ENCODE peak calls at places on chromosomes 7 and 10, in six cellular contexts. One of them, this sample, is unnamed.
A peak's percentile ranks its signal among the peaks of the same experiment; 100 is the strongest.

GRCh38 chr7:112398534-112398933 is 51.7 kb upstream of the IFRD1 start:
- DNase-seq in A549: no peak
- DNase-seq in GM12878: no peak
- DNase-seq in SK-N-SH: no peak
- DNase-seq in K562: no peak
- DNase-seq in HepG2: no peak
- DNase-seq in this sample: no peak

GRCh38 chr7:147432068-147432467 is 1158.5 kb upstream of the C7orf33 start:
- DNase-seq in A549: no peak
- DNase-seq in GM12878: no peak
- DNase-seq in SK-N-SH: peak; percentile 61
- DNase-seq in K562: no peak
- DNase-seq in HepG2: no peak
- DNase-seq in this sample: no peak

GRCh38 chr7:6012355-6013104 is 3.5 kb downstream of the AIMP2 start:
- DNase-seq in A549: no peak
- DNase-seq in GM12878: no peak
- DNase-seq in SK-N-SH: no peak
- DNase-seq in K562: no peak
- DNase-seq in HepG2: no peak
- DNase-seq in this sample: no peak

GRCh38 chr10:71234017-71234894 is 21.9 kb downstream of the UNC5B start:
- DNase-seq in A549: no peak
- DNase-seq in GM12878: no peak
- DNase-seq in SK-N-SH: no peak
- DNase-seq in K562: no peak
- DNase-seq in HepG2: no peak
- DNase-seq in this sample: no peak

GRCh38 chr7:657565-658119 is 68.9 kb upstream of the DNAAF5 start:
- DNase-seq in A549: no peak
- DNase-seq in GM12878: no peak
- DNase-seq in SK-N-SH: no peak
- DNase-seq in K562: no peak
- DNase-seq in HepG2: no peak
- DNase-seq in this sample: no peak

GRCh38 chr10:76359001-76359400 is 927.6 kb downstream of the LRMDA start:
- DNase-seq in A549: no peak
- DNase-seq in GM12878: no peak
- DNase-seq in SK-N-SH: no peak
- DNase-seq in K562: no peak
- DNase-seq in HepG2: no peak
- DNase-seq in this sample: no peak

GRCh38 chr10:78974409-78975317 is 94.1 kb upstream of the ZMIZ1 start:
- DNase-seq in A549: peak; percentile 82
- DNase-seq in GM12878: no peak
- DNase-seq in SK-N-SH: peak; percentile 70
- DNase-seq in K562: peak; percentile 83
- DNase-seq in HepG2: peak; percentile 76
- DNase-seq in this sample: peak; percentile 70

GRCh38 chr7:22601812-22602568 is 102.0 kb upstream of the STEAP1B start:
- DNase-seq in A549: no peak
- DNase-seq in GM12878: no peak
- DNase-seq in SK-N-SH: no peak
- DNase-seq in K562: no peak
- DNase-seq in HepG2: no peak
- DNase-seq in this sample: no peak

GRCh38 chr10:91006001-91006751 is 85.3 kb upstream of the ANKRD1 start:
- DNase-seq in A549: peak; percentile 33
- DNase-seq in GM12878: peak; percentile 80
- DNase-seq in SK-N-SH: peak; percentile 28
- DNase-seq in K562: peak; percentile 41
- DNase-seq in HepG2: peak; percentile 71
- DNase-seq in this sample: peak; percentile 76

GRCh38 chr10:35274511-35275060 is 61.7 kb upstream of the CCNY start:
- DNase-seq in A549: no peak
- DNase-seq in GM12878: no peak
- DNase-seq in SK-N-SH: no peak
- DNase-seq in K562: no peak
- DNase-seq in HepG2: no peak
- DNase-seq in this sample: no peak

GRCh38 chr10:50862719-50863118 is 22.7 kb downstream of the A1CF start:
- DNase-seq in A549: no peak
- DNase-seq in GM12878: no peak
- DNase-seq in SK-N-SH: no peak
- DNase-seq in K562: no peak
- DNase-seq in HepG2: no peak
- DNase-seq in this sample: no peak

GRCh38 chr10:13078912-13079775 is 20.8 kb upstream of the OPTN start:
- DNase-seq in A549: no peak
- DNase-seq in GM12878: no peak
- DNase-seq in SK-N-SH: no peak
- DNase-seq in K562: no peak
- DNase-seq in HepG2: no peak
- DNase-seq in this sample: peak; percentile 56
- TF ChIP-seq CHD2 in A549: no peak
- TF ChIP-seq CHD2 in GM12878: no peak
- TF ChIP-seq CHD2 in SK-N-SH: no peak
- TF ChIP-seq CHD2 in K562: no peak
- TF ChIP-seq CHD2 in HepG2: no peak
- TF ChIP-seq CHD2 in this sample: no peak

GRCh38 chr10:123942114-123942513 is 50.5 kb upstream of the CPXM2 start:
- DNase-seq in A549: no peak
- DNase-seq in GM12878: no peak
- DNase-seq in SK-N-SH: no peak
- DNase-seq in K562: no peak
- DNase-seq in HepG2: no peak
- DNase-seq in this sample: no peak
- H3K27ac ChIP-seq in A549: no peak overlapping the region
- H3K27ac ChIP-seq in GM12878: no peak overlapping the region
- H3K27ac ChIP-seq in SK-N-SH: no peak overlapping the region
- H3K27ac ChIP-seq in K562: no peak overlapping the region
- H3K27ac ChIP-seq in HepG2: no peak overlapping the region
- H3K27ac ChIP-seq in this sample: no peak overlapping the region

DNA sequence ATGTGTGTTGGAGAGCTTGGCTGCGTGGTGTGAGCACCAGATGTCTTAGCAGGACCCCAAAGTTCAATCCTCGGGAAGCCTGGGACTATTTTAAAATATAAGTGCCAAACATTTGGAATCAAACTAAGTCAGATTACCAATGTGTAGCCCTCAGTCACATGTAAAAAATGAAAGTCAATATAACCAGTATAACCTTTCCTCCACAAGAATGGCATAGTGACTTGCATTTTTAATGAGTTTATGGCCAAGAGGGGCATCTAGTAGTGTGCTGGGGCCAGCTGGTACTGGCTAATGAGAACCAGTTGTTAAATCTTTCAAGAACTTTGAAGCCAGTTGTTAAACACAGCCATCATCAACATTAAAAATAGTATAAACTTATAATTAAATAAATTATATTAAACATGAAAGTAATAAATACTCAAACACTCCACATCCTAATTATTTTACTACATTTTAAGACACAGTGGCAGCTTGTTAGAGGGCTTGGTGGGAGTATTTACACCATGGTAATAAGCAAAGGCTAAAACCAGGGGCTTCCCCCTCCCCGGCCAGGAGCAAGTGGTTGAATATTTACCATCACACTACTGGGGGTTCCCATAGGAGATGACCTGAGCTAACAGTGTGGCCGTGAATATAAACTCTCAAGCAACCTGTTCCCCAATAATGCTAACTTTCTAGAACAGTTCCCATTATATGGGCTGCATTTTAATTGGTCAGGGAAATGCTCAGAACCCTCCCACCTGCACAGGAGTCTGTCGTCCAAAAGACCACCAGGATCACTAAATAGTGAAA is 7.9 kb upstream of the FAM170B start:
- DNase-seq in A549: no peak
- DNase-seq in GM12878: no peak
- DNase-seq in SK-N-SH: no peak
- DNase-seq in K562: no peak
- DNase-seq in HepG2: no peak
- DNase-seq in this sample: no peak
- TF ChIP-seq CHD2 in A549: no peak
- TF ChIP-seq CHD2 in GM12878: no peak
- TF ChIP-seq CHD2 in SK-N-SH: no peak
- TF ChIP-seq CHD2 in K562: no peak
- TF ChIP-seq CHD2 in HepG2: no peak
- TF ChIP-seq CHD2 in this sample: no peak

GRCh38 chr7:4734587-4735365 is 40.6 kb upstream of the AP5Z1 start:
- DNase-seq in A549: no peak
- DNase-seq in GM12878: no peak
- DNase-seq in SK-N-SH: no peak
- DNase-seq in K562: no peak
- DNase-seq in HepG2: no peak
- DNase-seq in this sample: no peak
- H3K27ac ChIP-seq in A549: peak overlapping the region; percentile 99
- H3K27ac ChIP-seq in GM12878: no peak overlapping the region
- H3K27ac ChIP-seq in SK-N-SH: no peak overlapping the region
- H3K27ac ChIP-seq in K562: no peak overlapping the region
- H3K27ac ChIP-seq in HepG2: no peak overlapping the region
- H3K27ac ChIP-seq in this sample: no peak overlapping the region

GRCh38 chr7:136403591-136403990 is 426.4 kb upstream of the MTPN start:
- DNase-seq in A549: no peak
- DNase-seq in GM12878: no peak
- DNase-seq in SK-N-SH: no peak
- DNase-seq in K562: no peak
- DNase-seq in HepG2: no peak
- DNase-seq in this sample: no peak
- TF ChIP-seq CHD2 in A549: no peak
- TF ChIP-seq CHD2 in GM12878: no peak
- TF ChIP-seq CHD2 in SK-N-SH: no peak
- TF ChIP-seq CHD2 in K562: no peak
- TF ChIP-seq CHD2 in HepG2: no peak
- TF ChIP-seq CHD2 in this sample: no peak

GRCh38 chr10:122391875-122392274 is 17.4 kb downstream of the PLEKHA1 start:
- DNase-seq in A549: no peak
- DNase-seq in GM12878: no peak
- DNase-seq in SK-N-SH: no peak
- DNase-seq in K562: no peak
- DNase-seq in HepG2: no peak
- DNase-seq in this sample: no peak

GRCh38 chr10:122390679-122391078 is 16.2 kb downstream of the PLEKHA1 start:
- DNase-seq in A549: no peak
- DNase-seq in GM12878: no peak
- DNase-seq in SK-N-SH: no peak
- DNase-seq in K562: no peak
- DNase-seq in HepG2: no peak
- DNase-seq in this sample: no peak

GRCh38 chr10:122392835-122393234 is 18.3 kb downstream of the PLEKHA1 start:
- DNase-seq in A549: no peak
- DNase-seq in GM12878: no peak
- DNase-seq in SK-N-SH: no peak
- DNase-seq in K562: no peak
- DNase-seq in HepG2: no peak
- DNase-seq in this sample: no peak

GRCh38 chr10:122388287-122388997 is 13.9 kb downstream of the PLEKHA1 start:
- DNase-seq in A549: no peak
- DNase-seq in GM12878: no peak
- DNase-seq in SK-N-SH: no peak
- DNase-seq in K562: no peak
- DNase-seq in HepG2: no peak
- DNase-seq in this sample: no peak

DNA sequence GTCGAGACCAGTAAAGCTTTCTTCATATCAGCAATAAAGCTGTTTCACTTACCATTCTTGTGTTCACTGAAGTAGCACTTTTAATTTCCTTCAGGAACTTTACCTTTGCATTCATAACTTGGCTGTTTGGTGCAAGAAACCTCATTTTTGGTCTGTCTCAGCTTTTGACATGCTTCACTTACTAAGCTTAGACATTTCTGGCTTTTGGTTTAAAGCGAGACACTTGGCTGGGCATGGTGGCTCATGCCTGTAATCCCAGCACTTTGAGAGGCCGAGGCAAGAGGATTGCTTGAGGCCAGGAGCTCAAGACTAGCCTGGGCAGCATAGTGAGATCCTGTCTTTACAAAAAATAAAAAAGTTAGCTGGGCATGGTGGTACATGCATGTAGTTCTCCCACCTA is 15.8 kb downstream of the PLEKHA1 start:
- DNase-seq in A549: no peak
- DNase-seq in GM12878: no peak
- DNase-seq in SK-N-SH: no peak
- DNase-seq in K562: no peak
- DNase-seq in HepG2: no peak
- DNase-seq in this sample: no peak
- H3K27ac ChIP-seq in A549: no peak overlapping the region
- H3K27ac ChIP-seq in GM12878: no peak overlapping the region
- H3K27ac ChIP-seq in SK-N-SH: no peak overlapping the region
- H3K27ac ChIP-seq in K562: no peak overlapping the region
- H3K27ac ChIP-seq in HepG2: no peak overlapping the region
- H3K27ac ChIP-seq in this sample: no peak overlapping the region

GRCh38 chr10:98030093-98030821 is at the start of gene CRTAC1:
- DNase-seq in A549: peak; percentile 32
- DNase-seq in GM12878: no peak
- DNase-seq in SK-N-SH: peak; percentile 99
- DNase-seq in K562: no peak
- DNase-seq in HepG2: no peak
- DNase-seq in this sample: peak; percentile 83

GRCh38 chr10:98030991-98031431 is 590 bp upstream of the CRTAC1 start:
- DNase-seq in A549: no peak
- DNase-seq in GM12878: no peak
- DNase-seq in SK-N-SH: peak; percentile 88
- DNase-seq in K562: no peak
- DNase-seq in HepG2: no peak
- DNase-seq in this sample: peak; percentile 76

GRCh38 chr10:98031440-98031839 is 1.0 kb upstream of the CRTAC1 start:
- DNase-seq in A549: no peak
- DNase-seq in GM12878: no peak
- DNase-seq in SK-N-SH: no peak
- DNase-seq in K562: no peak
- DNase-seq in HepG2: no peak
- DNase-seq in this sample: no peak

GRCh38 chr10:98029149-98030092 is 1.0 kb downstream of the CRTAC1 start:
- DNase-seq in A549: no peak
- DNase-seq in GM12878: no peak
- DNase-seq in SK-N-SH: peak; percentile 83
- DNase-seq in K562: no peak
- DNase-seq in HepG2: no peak
- DNase-seq in this sample: peak; percentile 61

DNA sequence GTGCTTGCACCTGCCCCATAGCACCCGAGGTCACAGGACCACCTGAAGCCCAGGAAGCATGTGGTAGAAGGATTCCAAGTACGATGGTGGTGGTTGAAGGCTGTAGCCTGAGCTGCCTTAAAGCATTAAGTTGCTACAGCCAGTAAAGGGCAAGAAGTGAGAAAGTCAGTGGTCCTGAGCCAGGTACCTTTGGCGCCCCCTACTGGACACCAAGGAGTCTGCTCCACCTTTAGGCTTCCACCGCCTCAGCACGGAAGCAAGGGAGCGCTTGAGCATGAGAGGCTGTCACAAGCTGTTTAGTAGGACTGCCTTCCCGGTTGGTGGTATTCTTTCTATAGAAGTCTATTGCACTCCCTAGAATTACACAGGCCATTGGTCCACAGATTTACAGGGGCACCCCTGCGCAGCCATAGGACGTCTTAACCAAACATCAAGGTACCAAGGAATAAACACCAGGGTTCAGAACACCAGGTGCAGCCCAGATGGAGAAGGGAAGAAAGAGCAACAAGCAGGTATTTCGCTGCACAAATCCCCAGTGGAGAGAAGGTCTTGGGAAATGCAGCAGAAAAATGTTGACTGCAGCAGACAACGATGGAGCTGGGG is 2.2 kb downstream of the CRTAC1 start:
- DNase-seq in A549: peak; percentile 73
- DNase-seq in GM12878: no peak
- DNase-seq in SK-N-SH: peak; percentile 75
- DNase-seq in K562: peak; percentile 80
- DNase-seq in HepG2: peak; percentile 33
- DNase-seq in this sample: peak; percentile 34
- TF ChIP-seq CHD2 in A549: no peak
- TF ChIP-seq CHD2 in GM12878: no peak
- TF ChIP-seq CHD2 in SK-N-SH: no peak
- TF ChIP-seq CHD2 in K562: no peak
- TF ChIP-seq CHD2 in HepG2: no peak
- TF ChIP-seq CHD2 in this sample: no peak

This sample was measured in H1.